ENCODE peak calls at places on chromosomes 2 and 18, in nine cellular contexts. B, Y, Z, R, F, O, C, X and M are unnamed samples.
A peak's percentile ranks its signal among the peaks of the same experiment; 100 is the strongest.

GRCh38 chr18:26362021-26362420 is 135.8 kb downstream of the TAF4B start:
- DNase-seq in R (no peak), B (no peak), O (no peak), Z (no peak), F (no peak), Y (no peak), X (no peak), C (no peak), M (no peak)

GRCh38 chr2:41853427-41854191 is 194.2 kb upstream of the PKDCC start:
- DNase-seq in Y (peak; percentile 66), O (peak; percentile 43), C (no peak), B (peak; percentile 65), R (no peak), X (no peak), F (peak; percentile 74), Z (peak; percentile 23), M (no peak)

GRCh38 chr2:235946590-235946989 is 221.6 kb downstream of the GBX2 start:
- DNase-seq in Y (no peak), X (no peak), B (no peak), O (no peak), Z (no peak), R (no peak), C (no peak), F (no peak), M (no peak)

GRCh38 chr2:121627525-121628050 is 21.7 kb downstream of the CLASP1 start:
- DNase-seq in F (no peak), B (no peak), X (no peak), O (no peak), C (no peak), Z (no peak), R (no peak), Y (no peak), M (no peak)

GRCh38 chr18:34707670-34708069 is 2.4 kb upstream of the DTNA start:
- DNase-seq in O (peak; percentile 91), C (no peak), Z (peak; percentile 71), F (peak; percentile 96), X (no peak), Y (peak; percentile 67), R (no peak), B (peak; percentile 92), M (peak; percentile 47)

GRCh38 chr2:231016576-231017249 is 20.6 kb upstream of the C2orf72 start:
- DNase-seq in Z (no peak), Y (no peak), X (no peak), B (no peak), F (peak; percentile 15), C (no peak), O (no peak), R (no peak), M (no peak)

GRCh38 chr2:45102579-45103117 is 93.4 kb upstream of the SIX2 start:
- DNase-seq in X (no peak), B (no peak), Z (no peak), R (no peak), O (no peak), F (no peak), C (no peak), Y (no peak), M (no peak)

GRCh38 chr2:8753609-8754008 is 71.8 kb downstream of the ID2 start:
- DNase-seq in R (no peak), F (no peak), B (no peak), Z (no peak), O (no peak), X (no peak), Y (no peak), C (no peak), M (no peak)

GRCh38 chr2:188628989-188629889 is 337.6 kb downstream of the GULP1 start:
- DNase-seq in X (no peak), Z (no peak), C (no peak), R (no peak), O (peak; percentile 80), F (peak; percentile 21), Y (no peak), B (peak; percentile 67), M (no peak)

GRCh38 chr2:178315488-178315948 is 121.2 kb downstream of the OSBPL6 start:
- DNase-seq in O (no peak), Z (no peak), B (no peak), C (no peak), Y (no peak), F (no peak), R (no peak), X (no peak), M (no peak)

GRCh38 chr2:62089658-62090057 is 106.3 kb upstream of the B3GNT2 start:
- DNase-seq in B (no peak), Z (no peak), C (no peak), R (no peak), Y (no peak), O (no peak), F (no peak), X (no peak), M (no peak)

GRCh38 chr2:86785456-86785855 is 5.3 kb downstream of the CD8A start:
- DNase-seq in X (no peak), B (no peak), Y (no peak), F (no peak), C (no peak), R (no peak), Z (no peak), O (no peak), M (no peak)

GRCh38 chr2:168614291-168615018 is 158.4 kb downstream of the CERS6 start:
- DNase-seq in B (no peak), F (no peak), Y (no peak), X (no peak), R (no peak), Z (no peak), C (no peak), O (no peak), M (no peak)
- TF ChIP-seq CTCF in B (no peak), F (no peak), Y (no peak), X (no peak), R (no peak), Z (no peak), C (no peak), O (peak; percentile 50), M (no peak)

GRCh38 chr2:136281281-136282117 is 163.6 kb upstream of the CXCR4 start:
- DNase-seq in B (no peak), X (no peak), Y (no peak), R (no peak), F (no peak), O (no peak), C (no peak), Z (no peak), M (no peak)

GRCh38 chr2:136288249-136288648 is 170.3 kb upstream of the CXCR4 start:
- DNase-seq in X (no peak), O (no peak), F (no peak), B (no peak), Z (no peak), C (no peak), R (no peak), Y (no peak), M (no peak)

GRCh38 chr2:136286423-136286822 is 168.5 kb upstream of the CXCR4 start:
- DNase-seq in Y (no peak), O (no peak), X (no peak), C (no peak), B (no peak), Z (no peak), F (no peak), R (no peak), M (no peak)

GRCh38 chr2:136282238-136282775 is 164.4 kb upstream of the CXCR4 start:
- DNase-seq in Z (no peak), B (no peak), O (no peak), F (no peak), R (no peak), Y (no peak), X (no peak), C (no peak), M (no peak)

DNA sequence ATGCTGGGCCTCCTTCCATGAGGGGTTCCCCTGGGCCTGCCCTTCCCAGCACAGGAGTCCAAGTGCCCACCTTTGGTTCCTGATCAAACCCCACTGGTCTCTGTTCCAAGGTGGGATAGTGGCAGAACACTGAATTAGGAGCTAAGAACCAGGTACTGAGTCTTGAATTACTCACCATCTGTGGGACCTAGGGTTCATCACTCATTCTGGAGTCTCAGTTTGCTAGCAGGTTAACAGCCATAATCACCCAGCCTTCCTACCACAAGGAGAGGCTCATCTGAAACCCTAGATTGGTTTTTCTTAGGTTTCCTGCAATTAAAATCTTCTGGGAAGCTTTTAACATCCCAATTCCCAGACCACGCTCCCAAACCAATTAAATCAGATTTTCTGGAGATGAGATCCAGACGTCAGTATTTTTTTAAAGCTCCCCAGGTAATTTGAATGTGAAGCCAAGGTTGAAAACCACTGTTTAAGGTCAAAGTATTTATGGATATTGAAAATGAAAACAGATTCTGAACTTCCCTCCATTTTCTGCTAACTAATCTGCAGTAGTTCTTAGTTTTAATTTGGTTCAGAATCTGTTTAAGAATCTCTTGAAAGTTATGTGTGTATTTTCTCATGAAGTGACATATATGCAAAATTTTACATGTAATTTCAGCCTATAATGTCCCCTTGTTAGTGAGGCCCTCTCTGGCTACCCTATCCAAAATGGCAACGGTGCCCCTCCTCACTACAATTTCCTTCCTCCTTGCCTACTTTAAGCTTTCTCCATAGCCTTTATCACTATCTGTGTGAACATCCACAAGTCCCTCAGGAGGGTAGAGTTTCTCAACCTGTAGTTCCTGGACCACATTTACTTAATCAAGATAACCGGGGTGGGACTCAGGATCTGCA is 166.5 kb upstream of the CXCR4 start:
- DNase-seq in Z (no peak), Y (no peak), R (no peak), B (no peak), C (no peak), F (no peak), O (no peak), X (no peak), M (no peak)
- TF ChIP-seq CTCF in Z (no peak), Y (no peak), R (no peak), B (no peak), C (no peak), F (no peak), O (no peak), X (no peak), M (no peak)

GRCh38 chr2:71892896-71893295 is 254.8 kb downstream of the CYP26B1 start:
- DNase-seq in X (no peak), B (no peak), Y (no peak), C (no peak), Z (no peak), F (no peak), O (no peak), R (no peak), M (no peak)

GRCh38 chr2:71892132-71892730 is 255.4 kb downstream of the CYP26B1 start:
- DNase-seq in Z (no peak), O (no peak), B (no peak), F (no peak), C (no peak), Y (no peak), X (no peak), R (no peak), M (no peak)

GRCh38 chr2:71894266-71894665 is 253.4 kb downstream of the CYP26B1 start:
- DNase-seq in O (no peak), B (no peak), Y (no peak), Z (no peak), X (no peak), C (no peak), F (no peak), R (no peak), M (no peak)

GRCh38 chr2:71895320-71896161 is 252.1 kb downstream of the CYP26B1 start:
- DNase-seq in R (no peak), B (no peak), Z (no peak), Y (no peak), O (no peak), C (no peak), F (no peak), X (no peak), M (no peak)

GRCh38 chr2:71893646-71894045 is 254.0 kb downstream of the CYP26B1 start:
- DNase-seq in F (no peak), B (no peak), R (no peak), C (no peak), Z (no peak), X (no peak), O (no peak), Y (no peak), M (no peak)
- TF ChIP-seq CTCF in F (no peak), B (no peak), R (no peak), C (no peak), Z (no peak), X (no peak), O (no peak), Y (no peak), M (no peak)

GRCh38 chr2:164697688-164698290 is 76.5 kb upstream of the GRB14 start:
- DNase-seq in Z (no peak), B (no peak), C (no peak), F (peak; percentile 2), Y (no peak), X (no peak), R (no peak), O (no peak), M (no peak)
- TF ChIP-seq CTCF in Z (peak; percentile 61), B (peak; percentile 40), C (peak; percentile 45), F (peak; percentile 55), Y (peak; percentile 40), X (no peak), R (no peak), O (peak; percentile 82), M (peak; percentile 65)